ENCODE peak calls at places on chromosomes 2 and 18, in five cellular contexts. F is IMR-90, E is ovary, H is stomach, W is adrenal gland. Y is an unnamed sample.

GRCh38 chr2:21392660-21393059 is 268.9 kb downstream of the TDRD15 start:
- DNase-seq in F (no peak), E (no peak), H (no peak), W (no peak), Y (no peak)

GRCh38 chr2:102049756-102050443 is 58.1 kb downstream of the IL1R2 start:
- DNase-seq in F (no peak), E (no peak), H (no peak), W (peak; percentile 78), Y (no peak)

GRCh38 chr2:95271381-95271971 is 2.8 kb upstream of the PROM2 start:
- DNase-seq in F (no peak), E (peak; percentile 5), H (peak; percentile 16), W (no peak), Y (no peak)

GRCh38 chr2:24930768-24931167 is 10.7 kb upstream of the ADCY3 start:
- DNase-seq in F (peak; percentile 46), E (no peak), H (peak; percentile 17), W (no peak), Y (no peak)

GRCh38 chr18:77635441-77635840 is 385.8 kb downstream of the GALR1 start:
- DNase-seq in F (no peak), E (peak; percentile 55), H (no peak), W (no peak), Y (peak; percentile 37)

GRCh38 chr2:11642972-11643371 is 27.0 kb downstream of the NTSR2 start:
- DNase-seq in F (no peak), E (no peak), H (no peak), W (no peak), Y (no peak)

GRCh38 chr2:171793691-171794678 is 100.1 kb downstream of the SLC25A12 start:
- DNase-seq in F (peak; percentile 6), E (no peak), H (no peak), W (no peak), Y (no peak)

GRCh38 chr18:62438876-62439275 is 83.9 kb upstream of the ZCCHC2 start:
- DNase-seq in F (no peak), E (no peak), H (no peak), W (no peak), Y (no peak)

GRCh38 chr2:122528958-122529670 is 773.7 kb downstream of the TSN start:
- DNase-seq in F (no peak), E (no peak), H (no peak), W (no peak), Y (no peak)

GRCh38 chr2:106020821-106021316 is 173.2 kb downstream of the UXS1 start:
- DNase-seq in F (no peak), E (no peak), H (no peak), W (no peak), Y (peak; percentile 49)

GRCh38 chr2:238080518-238080917 is 19.6 kb upstream of the ESPNL start:
- DNase-seq in F (no peak), E (no peak), H (peak; percentile 19), W (no peak), Y (no peak)

GRCh38 chr2:157684940-157685466 is 56.3 kb upstream of the ACVR1C start:
- DNase-seq in F (no peak), E (no peak), H (no peak), W (no peak), Y (no peak)

GRCh38 chr2:10909050-10909995 is 2.4 kb upstream of the KCNF1 start:
- DNase-seq in F (no peak), E (no peak), H (no peak), W (no peak), Y (no peak)

GRCh38 chr2:238894950-238895298 is 47.0 kb downstream of the TWIST2 start:
- DNase-seq in F (no peak), E (no peak), H (no peak), W (no peak), Y (no peak)

GRCh38 chr2:207532676-207533075 is 2.9 kb downstream of the CREB1 start:
- DNase-seq in F (no peak), E (no peak), H (no peak), W (no peak), Y (no peak)

GRCh38 chr18:46096651-46097300 is 1.3 kb downstream of the ATP5F1A start:
- DNase-seq in F (no peak), E (no peak), H (no peak), W (no peak), Y (no peak)

GRCh38 chr2:48315847-48316194 is 214.1 kb upstream of the STON1 start:
- DNase-seq in F (no peak), E (no peak), H (no peak), W (no peak), Y (no peak)

GRCh38 chr2:28623582-28624405 is 127.8 kb upstream of the PPP1CB start:
- DNase-seq in F (no peak), E (no peak), H (no peak), W (no peak), Y (no peak)

GRCh38 chr2:32058130-32058529 is 5.2 kb upstream of the SPAST start:
- DNase-seq in F (peak; percentile 67), E (no peak), H (no peak), W (no peak), Y (no peak)

GRCh38 chr18:62809900-62810299 is 94.6 kb downstream of the PHLPP1 start:
- DNase-seq in F (peak; percentile 51), E (no peak), H (no peak), W (no peak), Y (no peak)

GRCh38 chr2:61530365-61531148 is 7.6 kb downstream of the XPO1 start:
- DNase-seq in F (no peak), E (no peak), H (no peak), W (no peak), Y (no peak)

GRCh38 chr2:25972049-25972823 is 10.1 kb downstream of the KIF3C start:
- DNase-seq in F (peak; percentile 72), E (no peak), H (no peak), W (no peak), Y (no peak)
- TF ChIP-seq POLR2A in F (no peak), E (no peak), H (no peak), W (no peak), Y (no peak)

DNA sequence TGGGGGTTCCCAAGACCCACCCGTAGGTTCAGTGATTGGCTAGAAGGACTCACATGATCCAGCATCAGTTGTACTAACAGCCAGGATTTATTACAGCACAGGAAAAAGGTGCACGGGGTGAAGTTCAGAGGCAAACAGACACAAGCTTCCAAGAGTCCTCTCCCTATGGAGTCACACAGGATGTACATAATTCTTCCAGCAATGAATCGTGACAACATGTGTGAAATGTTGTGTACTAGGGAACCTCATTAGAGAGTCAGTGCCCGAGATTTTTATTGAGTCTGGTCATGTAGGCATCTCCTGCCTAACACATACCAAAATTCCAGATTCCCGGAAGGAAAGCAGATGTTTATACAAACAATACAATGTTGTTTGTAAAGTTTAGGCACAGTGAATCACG is 52.8 kb downstream of the GALNT1 start:
- DNase-seq in F (no peak), E (no peak), H (no peak), W (no peak), Y (no peak)
- TF ChIP-seq POLR2A in F (no peak), E (no peak), H (no peak), W (no peak), Y (no peak)

DNA sequence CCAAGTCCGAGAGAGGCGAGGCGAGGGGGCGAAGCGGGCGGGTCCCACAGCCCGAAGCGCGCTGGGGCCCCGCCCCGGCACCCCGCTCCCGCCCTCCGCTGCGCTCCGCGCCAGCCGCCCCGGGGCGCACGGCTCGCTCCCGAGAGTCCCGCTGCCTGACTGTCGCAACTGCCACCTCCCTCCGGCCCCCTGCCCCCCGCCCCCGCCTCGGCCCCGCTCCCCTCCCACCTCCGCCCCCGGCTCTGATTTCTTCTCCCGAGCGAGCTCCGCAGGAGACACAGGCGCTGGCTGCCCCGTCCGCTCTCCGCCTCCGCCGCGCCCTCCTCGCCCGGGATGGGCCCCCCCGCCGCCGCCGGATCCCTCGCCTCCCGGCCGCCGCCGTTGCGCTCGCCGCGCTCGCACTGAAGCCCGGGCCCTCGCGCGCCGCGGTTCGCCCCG is at the start of gene WNT6:
- DNase-seq in F (no peak), E (no peak), H (no peak), W (peak; percentile 15), Y (no peak)
- TF ChIP-seq POLR2A in F (no peak), E (no peak), H (no peak), W (no peak), Y (no peak)

GRCh38 chr2:216502776-216503629 is 4.4 kb downstream of the RPL37A start:
- DNase-seq in F (no peak), E (no peak), H (no peak), W (no peak), Y (no peak)

GRCh38 chr2:216503697-216504375 is 5.2 kb downstream of the RPL37A start:
- DNase-seq in F (no peak), E (no peak), H (no peak), W (no peak), Y (no peak)

GRCh38 chr2:216501854-216502253 is 3.2 kb downstream of the RPL37A start:
- DNase-seq in F (no peak), E (no peak), H (no peak), W (no peak), Y (no peak)

GRCh38 chr2:216505133-216506106 is 6.8 kb downstream of the RPL37A start:
- DNase-seq in F (no peak), E (no peak), H (no peak), W (no peak), Y (no peak)

GRCh38 chr2:216504376-216504762 is 5.7 kb downstream of the RPL37A start:
- DNase-seq in F (no peak), E (no peak), H (no peak), W (no peak), Y (no peak)
- TF ChIP-seq POLR2A in F (no peak), E (no peak), H (no peak), W (no peak), Y (no peak)

GRCh38 chr18:50099725-50100414 is 95.1 kb downstream of the MYO5B start:
- DNase-seq in F (peak; percentile 25), E (no peak), H (no peak), W (no peak), Y (no peak)

GRCh38 chr18:50093366-50093765 is 101.6 kb downstream of the MYO5B start:
- DNase-seq in F (no peak), E (no peak), H (no peak), W (no peak), Y (no peak)

GRCh38 chr18:50094221-50094773 is 100.7 kb downstream of the MYO5B start:
- DNase-seq in F (no peak), E (no peak), H (no peak), W (no peak), Y (no peak)

GRCh38 chr18:50096766-50097435 is 98.0 kb downstream of the MYO5B start:
- DNase-seq in F (no peak), E (no peak), H (peak; percentile 56), W (no peak), Y (no peak)

GRCh38 chr18:50097702-50098101 is 97.2 kb downstream of the MYO5B start:
- DNase-seq in F (no peak), E (no peak), H (peak; percentile 73), W (no peak), Y (no peak)
- TF ChIP-seq POLR2A in F (no peak), E (no peak), H (no peak), W (no peak), Y (no peak)